ENCODE peak calls at places on chromosomes 1 and 21, in eight cellular contexts. One of them, this sample, is unnamed.

GRCh38 chr21:36927718-36928117 is 38.8 kb downstream of the HLCS start:
- DNase-seq in GM23338: peak
- DNase-seq in Panc1: peak
- DNase-seq in bronchial epithelial cell: peak
- DNase-seq in cardiac muscle cell: peak
- DNase-seq in HFF-Myc: peak
- DNase-seq in CD4-positive, alpha-beta memory T cell: peak
- DNase-seq in coronary artery: no peak
- DNase-seq in this sample: peak

GRCh38 chr1:174839211-174839610 is 160.5 kb upstream of the CACYBP start:
- DNase-seq in coronary artery: no peak
- DNase-seq in CD4-positive, alpha-beta memory T cell: no peak
- DNase-seq in HFF-Myc: no peak
- DNase-seq in bronchial epithelial cell: no peak
- DNase-seq in Panc1: no peak
- DNase-seq in cardiac muscle cell: no peak
- DNase-seq in GM23338: no peak
- DNase-seq in this sample: no peak

GRCh38 chr1:173205146-173206051 is 1.7 kb downstream of the TNFSF4 start:
- DNase-seq in CD4-positive, alpha-beta memory T cell: peak
- DNase-seq in bronchial epithelial cell: peak
- DNase-seq in coronary artery: no peak
- DNase-seq in Panc1: no peak
- DNase-seq in HFF-Myc: no peak
- DNase-seq in GM23338: no peak
- DNase-seq in cardiac muscle cell: peak
- DNase-seq in this sample: no peak

GRCh38 chr1:150881331-150882070 is 5.1 kb upstream of the ARNT start:
- DNase-seq in Panc1: no peak
- DNase-seq in HFF-Myc: peak
- DNase-seq in CD4-positive, alpha-beta memory T cell: no peak
- DNase-seq in GM23338: no peak
- DNase-seq in cardiac muscle cell: peak
- DNase-seq in coronary artery: no peak
- DNase-seq in bronchial epithelial cell: peak
- DNase-seq in this sample: peak

GRCh38 chr1:156508955-156509234 is 8.3 kb upstream of the MEF2D start:
- DNase-seq in bronchial epithelial cell: no peak
- DNase-seq in coronary artery: no peak
- DNase-seq in HFF-Myc: no peak
- DNase-seq in GM23338: no peak
- DNase-seq in CD4-positive, alpha-beta memory T cell: no peak
- DNase-seq in cardiac muscle cell: no peak
- DNase-seq in Panc1: no peak
- DNase-seq in this sample: no peak

GRCh38 chr1:210915890-210916507 is 217.9 kb downstream of the KCNH1 start:
- DNase-seq in bronchial epithelial cell: no peak
- DNase-seq in cardiac muscle cell: no peak
- DNase-seq in CD4-positive, alpha-beta memory T cell: no peak
- DNase-seq in Panc1: no peak
- DNase-seq in HFF-Myc: no peak
- DNase-seq in GM23338: no peak
- DNase-seq in coronary artery: no peak
- DNase-seq in this sample: no peak

GRCh38 chr21:45264919-45265515 is 22.7 kb downstream of the POFUT2 start:
- DNase-seq in Panc1: no peak
- DNase-seq in bronchial epithelial cell: no peak
- DNase-seq in CD4-positive, alpha-beta memory T cell: no peak
- DNase-seq in coronary artery: peak
- DNase-seq in cardiac muscle cell: no peak
- DNase-seq in HFF-Myc: no peak
- DNase-seq in GM23338: no peak
- DNase-seq in this sample: no peak

GRCh38 chr1:212930986-212931678 is 19.2 kb upstream of the VASH2 start:
- DNase-seq in CD4-positive, alpha-beta memory T cell: no peak
- DNase-seq in HFF-Myc: no peak
- DNase-seq in GM23338: no peak
- DNase-seq in cardiac muscle cell: no peak
- DNase-seq in Panc1: no peak
- DNase-seq in bronchial epithelial cell: no peak
- DNase-seq in coronary artery: no peak
- DNase-seq in this sample: no peak

GRCh38 chr1:197917813-197918646 is 858 bp downstream of the LHX9 start:
- DNase-seq in coronary artery: peak
- DNase-seq in Panc1: no peak
- DNase-seq in cardiac muscle cell: no peak
- DNase-seq in CD4-positive, alpha-beta memory T cell: no peak
- DNase-seq in bronchial epithelial cell: no peak
- DNase-seq in HFF-Myc: no peak
- DNase-seq in GM23338: peak
- DNase-seq in this sample: no peak

GRCh38 chr1:34013958-34014737 is 150.3 kb downstream of the HMGB4 start:
- DNase-seq in GM23338: peak
- DNase-seq in bronchial epithelial cell: no peak
- DNase-seq in CD4-positive, alpha-beta memory T cell: no peak
- DNase-seq in coronary artery: peak
- DNase-seq in HFF-Myc: no peak
- DNase-seq in Panc1: peak
- DNase-seq in cardiac muscle cell: peak
- DNase-seq in this sample: no peak

GRCh38 chr1:61050541-61051454 is 31.6 kb upstream of the NFIA start:
- DNase-seq in bronchial epithelial cell: no peak
- DNase-seq in cardiac muscle cell: peak
- DNase-seq in CD4-positive, alpha-beta memory T cell: no peak
- DNase-seq in coronary artery: no peak
- DNase-seq in GM23338: peak
- DNase-seq in Panc1: no peak
- DNase-seq in HFF-Myc: no peak
- DNase-seq in this sample: no peak

GRCh38 chr1:55272994-55273393 is 57.8 kb upstream of the USP24 start:
- DNase-seq in CD4-positive, alpha-beta memory T cell: no peak
- DNase-seq in HFF-Myc: no peak
- DNase-seq in Panc1: no peak
- DNase-seq in coronary artery: no peak
- DNase-seq in bronchial epithelial cell: no peak
- DNase-seq in cardiac muscle cell: no peak
- DNase-seq in GM23338: no peak
- DNase-seq in this sample: no peak

GRCh38 chr1:58031416-58031815 is 515.1 kb downstream of the OMA1 start:
- DNase-seq in CD4-positive, alpha-beta memory T cell: no peak
- DNase-seq in bronchial epithelial cell: no peak
- DNase-seq in coronary artery: no peak
- DNase-seq in Panc1: no peak
- DNase-seq in GM23338: peak
- DNase-seq in cardiac muscle cell: no peak
- DNase-seq in HFF-Myc: no peak
- DNase-seq in this sample: no peak

GRCh38 chr1:25629836-25630235 is 13.2 kb downstream of the MAN1C1 start:
- DNase-seq in Panc1: no peak
- DNase-seq in cardiac muscle cell: no peak
- DNase-seq in coronary artery: no peak
- DNase-seq in bronchial epithelial cell: no peak
- DNase-seq in CD4-positive, alpha-beta memory T cell: no peak
- DNase-seq in HFF-Myc: no peak
- DNase-seq in GM23338: no peak
- DNase-seq in this sample: no peak

GRCh38 chr1:25628741-25629421 is 12.3 kb downstream of the MAN1C1 start:
- DNase-seq in GM23338: no peak
- DNase-seq in coronary artery: no peak
- DNase-seq in Panc1: no peak
- DNase-seq in cardiac muscle cell: no peak
- DNase-seq in HFF-Myc: no peak
- DNase-seq in CD4-positive, alpha-beta memory T cell: peak
- DNase-seq in bronchial epithelial cell: no peak
- DNase-seq in this sample: no peak

GRCh38 chr1:25634896-25635295 is 18.3 kb downstream of the MAN1C1 start:
- DNase-seq in bronchial epithelial cell: no peak
- DNase-seq in HFF-Myc: no peak
- DNase-seq in GM23338: no peak
- DNase-seq in coronary artery: no peak
- DNase-seq in cardiac muscle cell: no peak
- DNase-seq in Panc1: no peak
- DNase-seq in CD4-positive, alpha-beta memory T cell: no peak
- DNase-seq in this sample: no peak

GRCh38 chr1:25626018-25626417 is 9.4 kb downstream of the MAN1C1 start:
- DNase-seq in CD4-positive, alpha-beta memory T cell: no peak
- DNase-seq in coronary artery: no peak
- DNase-seq in bronchial epithelial cell: no peak
- DNase-seq in HFF-Myc: no peak
- DNase-seq in Panc1: no peak
- DNase-seq in GM23338: no peak
- DNase-seq in cardiac muscle cell: no peak
- DNase-seq in this sample: no peak

GRCh38 chr1:25631750-25632495 is 15.3 kb downstream of the MAN1C1 start:
- DNase-seq in CD4-positive, alpha-beta memory T cell: peak
- DNase-seq in bronchial epithelial cell: no peak
- DNase-seq in coronary artery: peak
- DNase-seq in Panc1: no peak
- DNase-seq in cardiac muscle cell: peak
- DNase-seq in HFF-Myc: no peak
- DNase-seq in GM23338: no peak
- DNase-seq in this sample: no peak
- H3K4me3 ChIP-seq in CD4-positive, alpha-beta memory T cell: no peak
- H3K4me3 ChIP-seq in bronchial epithelial cell: no peak
- H3K4me3 ChIP-seq in coronary artery: peak
- H3K4me3 ChIP-seq in Panc1: no peak
- H3K4me3 ChIP-seq in cardiac muscle cell: no peak
- H3K4me3 ChIP-seq in HFF-Myc: no peak
- H3K4me3 ChIP-seq in GM23338: no peak
- H3K4me3 ChIP-seq in this sample: no peak

GRCh38 chr1:223712856-223713494 is 636 bp downstream of the CAPN2 start:
- DNase-seq in cardiac muscle cell: no peak
- DNase-seq in coronary artery: no peak
- DNase-seq in GM23338: no peak
- DNase-seq in CD4-positive, alpha-beta memory T cell: peak
- DNase-seq in Panc1: no peak
- DNase-seq in HFF-Myc: no peak
- DNase-seq in bronchial epithelial cell: no peak
- DNase-seq in this sample: no peak

GRCh38 chr1:223714849-223715709 is 2.7 kb downstream of the CAPN2 start:
- DNase-seq in bronchial epithelial cell: peak
- DNase-seq in HFF-Myc: peak
- DNase-seq in GM23338: peak
- DNase-seq in coronary artery: no peak
- DNase-seq in CD4-positive, alpha-beta memory T cell: no peak
- DNase-seq in cardiac muscle cell: peak
- DNase-seq in Panc1: no peak
- DNase-seq in this sample: peak

GRCh38 chr1:223715710-223716103 is 3.4 kb downstream of the CAPN2 start:
- DNase-seq in CD4-positive, alpha-beta memory T cell: no peak
- DNase-seq in Panc1: no peak
- DNase-seq in GM23338: no peak
- DNase-seq in coronary artery: no peak
- DNase-seq in bronchial epithelial cell: no peak
- DNase-seq in cardiac muscle cell: no peak
- DNase-seq in HFF-Myc: no peak
- DNase-seq in this sample: no peak

GRCh38 chr1:223713546-223714420 is 1.4 kb downstream of the CAPN2 start:
- DNase-seq in Panc1: no peak
- DNase-seq in coronary artery: no peak
- DNase-seq in HFF-Myc: no peak
- DNase-seq in cardiac muscle cell: no peak
- DNase-seq in bronchial epithelial cell: peak
- DNase-seq in CD4-positive, alpha-beta memory T cell: peak
- DNase-seq in GM23338: no peak
- DNase-seq in this sample: no peak

GRCh38 chr1:223714421-223714724 is 2.0 kb downstream of the CAPN2 start:
- DNase-seq in HFF-Myc: no peak
- DNase-seq in CD4-positive, alpha-beta memory T cell: no peak
- DNase-seq in Panc1: no peak
- DNase-seq in bronchial epithelial cell: no peak
- DNase-seq in cardiac muscle cell: no peak
- DNase-seq in coronary artery: no peak
- DNase-seq in GM23338: no peak
- DNase-seq in this sample: no peak
- H3K4me3 ChIP-seq in HFF-Myc: peak
- H3K4me3 ChIP-seq in CD4-positive, alpha-beta memory T cell: peak
- H3K4me3 ChIP-seq in Panc1: peak
- H3K4me3 ChIP-seq in bronchial epithelial cell: peak
- H3K4me3 ChIP-seq in cardiac muscle cell: no peak
- H3K4me3 ChIP-seq in coronary artery: peak
- H3K4me3 ChIP-seq in GM23338: no peak
- H3K4me3 ChIP-seq in this sample: peak

GRCh38 chr1:111199881-111200801 is at the start of gene DENND2D:
- DNase-seq in Panc1: no peak
- DNase-seq in HFF-Myc: no peak
- DNase-seq in CD4-positive, alpha-beta memory T cell: peak
- DNase-seq in coronary artery: no peak
- DNase-seq in cardiac muscle cell: no peak
- DNase-seq in GM23338: no peak
- DNase-seq in bronchial epithelial cell: no peak
- DNase-seq in this sample: no peak

GRCh38 chr1:111201275-111202090 is 1.0 kb upstream of the DENND2D start:
- DNase-seq in bronchial epithelial cell: no peak
- DNase-seq in coronary artery: no peak
- DNase-seq in CD4-positive, alpha-beta memory T cell: no peak
- DNase-seq in GM23338: no peak
- DNase-seq in Panc1: no peak
- DNase-seq in HFF-Myc: no peak
- DNase-seq in cardiac muscle cell: no peak
- DNase-seq in this sample: no peak

GRCh38 chr1:111199329-111199728 is 1.1 kb downstream of the DENND2D start:
- DNase-seq in cardiac muscle cell: no peak
- DNase-seq in coronary artery: no peak
- DNase-seq in CD4-positive, alpha-beta memory T cell: no peak
- DNase-seq in bronchial epithelial cell: no peak
- DNase-seq in HFF-Myc: no peak
- DNase-seq in GM23338: no peak
- DNase-seq in Panc1: no peak
- DNase-seq in this sample: no peak

GRCh38 chr1:111202366-111202706 is 1.9 kb upstream of the DENND2D start:
- DNase-seq in GM23338: no peak
- DNase-seq in coronary artery: no peak
- DNase-seq in cardiac muscle cell: no peak
- DNase-seq in HFF-Myc: no peak
- DNase-seq in bronchial epithelial cell: peak
- DNase-seq in CD4-positive, alpha-beta memory T cell: no peak
- DNase-seq in Panc1: no peak
- DNase-seq in this sample: no peak

DNA sequence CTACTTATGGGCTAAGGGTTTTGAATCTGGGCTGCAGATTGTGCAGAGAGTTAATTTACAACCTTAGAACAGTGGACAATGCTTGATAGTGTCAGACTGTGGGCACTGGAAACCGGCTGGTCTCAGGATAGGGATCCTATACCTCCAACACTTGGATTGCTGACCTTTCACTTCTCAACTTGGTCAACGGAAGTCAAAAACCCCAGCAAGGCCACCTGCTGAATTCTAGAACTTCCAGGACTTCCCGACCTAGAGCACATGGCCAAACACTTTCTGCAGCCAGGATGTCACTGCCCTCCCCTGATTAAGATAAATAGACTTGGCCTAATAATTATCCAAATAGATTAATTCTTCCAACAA is 336 bp upstream of the DENND2D start:
- DNase-seq in coronary artery: no peak
- DNase-seq in cardiac muscle cell: no peak
- DNase-seq in Panc1: no peak
- DNase-seq in GM23338: no peak
- DNase-seq in CD4-positive, alpha-beta memory T cell: no peak
- DNase-seq in HFF-Myc: no peak
- DNase-seq in bronchial epithelial cell: no peak
- DNase-seq in this sample: no peak
- H3K4me3 ChIP-seq in coronary artery: peak
- H3K4me3 ChIP-seq in cardiac muscle cell: no peak
- H3K4me3 ChIP-seq in Panc1: no peak
- H3K4me3 ChIP-seq in GM23338: no peak
- H3K4me3 ChIP-seq in CD4-positive, alpha-beta memory T cell: peak
- H3K4me3 ChIP-seq in HFF-Myc: no peak
- H3K4me3 ChIP-seq in bronchial epithelial cell: no peak
- H3K4me3 ChIP-seq in this sample: no peak

GRCh38 chr1:217407426-217407825 is 223.5 kb downstream of the GPATCH2 start:
- DNase-seq in CD4-positive, alpha-beta memory T cell: no peak
- DNase-seq in GM23338: no peak
- DNase-seq in cardiac muscle cell: peak
- DNase-seq in HFF-Myc: no peak
- DNase-seq in Panc1: no peak
- DNase-seq in bronchial epithelial cell: no peak
- DNase-seq in coronary artery: no peak
- DNase-seq in this sample: no peak
- H3K4me3 ChIP-seq in CD4-positive, alpha-beta memory T cell: no peak
- H3K4me3 ChIP-seq in GM23338: no peak
- H3K4me3 ChIP-seq in cardiac muscle cell: no peak
- H3K4me3 ChIP-seq in HFF-Myc: no peak
- H3K4me3 ChIP-seq in Panc1: no peak
- H3K4me3 ChIP-seq in bronchial epithelial cell: no peak
- H3K4me3 ChIP-seq in coronary artery: peak
- H3K4me3 ChIP-seq in this sample: no peak

This sample was measured in AG09309.